ENCODE peak calls at places on chromosomes 3 and 15, in seven cellular contexts. K is K562, E is lower leg skin, Y is spleen, R is Peyer's patch, F is IMR-90, I is HCT116. G is an unnamed sample.

GRCh38 chr15:99145005-99145404 is 40.1 kb downstream of the SYNM start:
- DNase-seq in K (no peak), E (no peak), Y (no peak), R (no peak), F (no peak), I (no peak), G (no peak)

GRCh38 chr3:152128356-152128755 is 140.4 kb upstream of the MBNL1 start:
- DNase-seq in K (no peak), E (no peak), Y (no peak), R (no peak), F (no peak), I (no peak), G (no peak)

GRCh38 chr15:35986072-35986666 is 440.2 kb upstream of the DPH6 start:
- DNase-seq in K (no peak), E (no peak), Y (peak; percentile 71), R (no peak), F (peak; percentile 4), I (no peak), G (no peak)

GRCh38 chr3:152779649-152780048 is 55.3 kb upstream of the P2RY1 start:
- DNase-seq in K (no peak), E (no peak), Y (no peak), R (no peak), F (no peak), I (no peak), G (no peak)

GRCh38 chr3:111033470-111034108 is 38.0 kb upstream of the NECTIN3 start:
- DNase-seq in K (no peak), E (no peak), Y (no peak), R (no peak), F (peak; percentile 12), I (no peak), G (no peak)

GRCh38 chr15:66702770-66703539 is 919 bp downstream of the SMAD6 start:
- DNase-seq in K (no peak), E (no peak), Y (peak; percentile 84), R (no peak), F (no peak), I (no peak), G (no peak)

GRCh38 chr3:64586977-64587376 is 100.8 kb downstream of the ADAMTS9 start:
- DNase-seq in K (no peak), E (no peak), Y (no peak), R (no peak), F (no peak), I (no peak), G (no peak)

GRCh38 chr3:124599779-124600693 is 130.2 kb upstream of the UMPS start:
- DNase-seq in K (no peak), E (no peak), Y (no peak), R (peak; percentile 65), F (peak; percentile 4), I (peak; percentile 58), G (no peak)

GRCh38 chr15:63124506-63124905 is 2.8 kb downstream of the LACTB start:
- DNase-seq in K (no peak), E (peak; percentile 3), Y (no peak), R (no peak), F (no peak), I (no peak), G (no peak)

GRCh38 chr15:47388299-47388698 is 329.0 kb upstream of the SEMA6D start:
- DNase-seq in K (no peak), E (no peak), Y (no peak), R (no peak), F (no peak), I (no peak), G (no peak)

GRCh38 chr15:87365221-87365620 is 891.3 kb downstream of the NTRK3 start:
- DNase-seq in K (no peak), E (no peak), Y (no peak), R (no peak), F (peak; percentile 69), I (no peak), G (no peak)

GRCh38 chr3:157294444-157294843 is 134.5 kb upstream of the CCNL1 start:
- DNase-seq in K (no peak), E (no peak), Y (no peak), R (no peak), F (peak; percentile 45), I (no peak), G (no peak)

GRCh38 chr3:160796813-160797164 is 40.8 kb downstream of the PPM1L start:
- DNase-seq in K (no peak), E (peak; percentile 35), Y (no peak), R (no peak), F (no peak), I (no peak), G (no peak)
- TF ChIP-seq POLR2A in K (no peak), E (no peak), Y (no peak), R (no peak), F (no peak), I (no peak), G (no peak)

DNA sequence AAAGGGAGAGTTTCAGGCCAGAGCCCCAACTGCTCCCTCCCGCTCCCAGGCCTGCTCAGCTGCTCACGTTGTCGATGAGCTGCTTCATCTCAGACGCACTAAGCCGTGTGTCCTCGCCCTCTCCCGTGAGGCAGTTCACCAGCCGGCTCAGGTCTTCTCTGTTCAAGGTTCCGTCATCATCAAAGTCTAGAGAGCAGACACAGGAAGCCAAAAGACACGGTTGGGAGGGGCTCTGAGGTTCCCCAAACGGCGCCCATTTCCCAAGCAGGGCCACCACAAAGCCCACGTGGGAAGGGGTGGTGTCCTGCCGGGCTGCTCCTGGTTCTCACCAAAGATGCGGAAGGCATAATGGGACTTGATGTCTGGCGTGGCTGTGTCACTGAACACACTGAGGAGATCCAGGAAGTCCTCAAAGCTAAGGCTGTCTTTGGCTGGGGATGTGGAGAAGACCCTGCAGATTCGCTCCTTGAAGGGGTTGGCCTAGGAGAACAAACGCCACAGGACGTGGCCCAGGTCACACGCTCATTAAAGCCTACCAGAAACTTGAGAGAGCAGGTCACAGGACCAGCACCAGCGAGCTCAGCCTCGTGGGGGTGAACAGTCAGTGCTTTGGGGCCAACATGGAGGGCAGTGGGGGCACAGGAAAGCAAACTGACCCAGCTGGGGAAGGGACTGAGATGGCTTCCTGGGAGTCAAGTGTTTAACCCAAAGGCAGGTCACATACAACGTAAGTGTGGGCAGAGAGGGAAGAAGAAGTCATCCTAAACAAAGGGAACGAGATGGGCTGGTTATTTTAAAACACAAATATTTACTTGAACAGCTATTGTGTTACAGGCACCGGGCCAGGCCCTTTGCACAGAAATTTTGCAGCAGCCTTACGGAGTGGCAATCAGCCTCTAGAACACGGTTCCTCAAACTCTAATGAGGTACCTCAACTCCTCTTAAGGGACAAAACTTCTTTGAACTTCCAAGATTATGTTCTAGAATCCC is 2.4 kb downstream of the CIB1 start:
- DNase-seq in K (no peak), E (no peak), Y (peak; percentile 91), R (peak; percentile 86), F (no peak), I (no peak), G (no peak)
- TF ChIP-seq POLR2A in K (no peak), E (no peak), Y (no peak), R (no peak), F (no peak), I (no peak), G (no peak)

DNA sequence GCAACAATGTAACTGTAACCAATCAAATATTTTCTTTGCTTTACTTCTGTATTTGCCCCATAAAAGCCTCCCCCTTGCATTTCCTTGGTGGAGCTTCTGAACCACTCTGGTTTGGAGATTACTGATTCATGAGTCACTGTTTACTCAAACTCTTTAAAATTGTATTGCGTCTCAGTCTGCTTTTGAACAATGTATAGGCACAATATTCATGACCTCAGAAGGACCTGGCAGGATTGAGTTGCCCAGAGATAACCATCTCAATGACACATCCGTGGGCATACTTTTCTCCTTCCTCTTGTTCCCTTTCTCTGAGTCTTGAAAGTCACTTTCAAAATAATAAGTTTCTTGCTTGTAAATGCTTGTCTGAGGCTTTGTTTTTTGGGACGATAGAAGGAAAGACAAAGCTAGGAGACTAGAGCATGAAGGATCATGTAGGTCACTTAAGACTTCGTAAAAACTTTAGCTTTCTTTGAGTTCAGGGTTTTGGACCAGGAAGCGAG is 57.1 kb upstream of the POU1F1 start:
- DNase-seq in K (peak; percentile 7), E (no peak), Y (no peak), R (no peak), F (peak; percentile 80), I (peak; percentile 79), G (no peak)
- TF ChIP-seq POLR2A in K (no peak), E (no peak), Y (no peak), R (no peak), F (no peak), I (no peak), G (no peak)

GRCh38 chr3:69091389-69092029 is 6.8 kb downstream of the ARL6IP5 start:
- DNase-seq in K (no peak), E (no peak), Y (no peak), R (no peak), F (no peak), I (no peak), G (no peak)
- TF ChIP-seq POLR2A in K (no peak), E (no peak), Y (no peak), R (no peak), F (no peak), I (no peak), G (no peak)

GRCh38 chr3:52835766-52836470 is 1.1 kb upstream of the MUSTN1 start:
- DNase-seq in K (no peak), E (no peak), Y (no peak), R (no peak), F (no peak), I (no peak), G (no peak)
- TF ChIP-seq POLR2A in K (no peak), E (no peak), Y (no peak), R (no peak), F (no peak), I (no peak), G (no peak)

DNA sequence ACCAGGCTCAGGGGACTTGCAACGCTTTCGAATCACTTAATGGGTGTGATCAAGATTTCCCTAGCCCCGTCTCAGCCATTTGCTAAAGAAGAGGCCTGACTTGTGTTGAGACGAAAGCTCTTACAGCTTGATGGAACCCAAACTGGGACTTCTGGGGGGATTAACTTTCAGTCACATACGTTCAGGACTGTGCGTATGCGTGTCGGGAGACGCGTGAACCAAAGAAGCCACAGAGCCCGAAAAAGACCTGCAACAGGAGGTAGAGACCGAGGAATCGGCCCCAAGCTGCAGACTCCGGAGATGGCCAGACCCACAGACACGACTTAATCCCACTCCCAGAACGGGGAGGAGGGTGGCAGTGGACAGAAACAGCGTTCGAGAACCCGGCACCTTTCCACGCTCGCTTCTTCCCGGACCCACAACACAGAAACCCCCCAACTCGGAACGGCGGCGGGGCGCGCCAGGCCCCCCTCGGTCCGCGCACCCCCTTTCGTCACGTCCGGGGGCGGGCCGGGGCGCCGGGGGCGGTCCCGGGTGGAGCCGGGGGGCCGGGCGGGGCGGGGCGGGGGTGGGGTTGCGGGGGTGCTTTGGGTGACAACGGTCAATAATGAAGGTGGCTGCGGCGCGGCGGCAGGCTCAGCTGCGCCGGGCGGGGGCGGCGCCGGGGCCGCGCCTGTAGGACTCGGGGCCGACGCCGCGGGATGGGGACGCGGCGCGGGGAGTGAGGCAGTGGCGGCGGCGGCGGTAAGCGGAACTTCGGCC is at the start of gene ATP11B:
- DNase-seq in K (peak; percentile 92), E (peak; percentile 55), Y (peak; percentile 95), R (peak; percentile 92), F (peak; percentile 41), I (peak; percentile 18), G (peak; percentile 76)
- TF ChIP-seq POLR2A in K (peak; percentile 91), E (no peak), Y (peak; percentile 48), R (peak; percentile 86), F (no peak), I (peak; percentile 64), G (peak; percentile 19)

G was measured in suprapubic skin.